ENCODE peak calls at places on chromosomes 4 and X, in four cellular contexts. L is A549, U is NB4, V is HFF-Myc. D is an unnamed sample.

GRCh38 chrX:47218920-47219815 is 687 bp downstream of the CDK16 start:
- DNase-seq in L (peak; percentile 29), U (peak; percentile 61), V (no peak), D (peak; percentile 60)

GRCh38 chr4:186820371-186820990 is 96.8 kb upstream of the FAT1 start:
- DNase-seq in L (no peak), U (no peak), V (no peak), D (peak; percentile 65)

GRCh38 chrX:1425381-1425780 is 27.3 kb downstream of the ASMTL start:
- DNase-seq in L (no peak), U (no peak), V (no peak), D (no peak)

GRCh38 chrX:115936008-115936407 is 234.5 kb upstream of the AGTR2 start:
- DNase-seq in L (no peak), U (no peak), V (no peak), D (no peak)

GRCh38 chrX:153397256-153397960 is 3.7 kb downstream of the PNMA6E start:
- DNase-seq in L (no peak), U (no peak), V (no peak), D (no peak)

GRCh38 chrX:55818673-55819375 is 101.3 kb downstream of the RRAGB start:
- DNase-seq in L (no peak), U (no peak), V (no peak), D (peak; percentile 6)

GRCh38 chr4:144090744-144091143 is 49.8 kb downstream of the GYPA start:
- DNase-seq in L (no peak), U (no peak), V (no peak), D (no peak)

GRCh38 chr4:72319596-72319995 is 249.4 kb downstream of the ADAMTS3 start:
- DNase-seq in L (no peak), U (no peak), V (no peak), D (no peak)

GRCh38 chrX:34778961-34779360 is 121.9 kb upstream of the TMEM47 start:
- DNase-seq in L (no peak), U (no peak), V (peak; percentile 10), D (no peak)

GRCh38 chr4:2083826-2084160 is 24.7 kb downstream of the NAT8L start:
- DNase-seq in L (no peak), U (no peak), V (no peak), D (no peak)

GRCh38 chr4:176444741-176445140 is 125.0 kb downstream of the SPCS3 start:
- DNase-seq in L (no peak), U (no peak), V (no peak), D (no peak)

GRCh38 chr4:79958511-79959264 is 114.3 kb downstream of the ANTXR2 start:
- DNase-seq in L (no peak), U (no peak), V (no peak), D (peak; percentile 5)

GRCh38 chrX:103733017-103733416 is 22.3 kb downstream of the TMEM31 start:
- DNase-seq in L (no peak), U (no peak), V (no peak), D (no peak)

GRCh38 chrX:144849141-144849540 is 398.2 kb upstream of the SPANXN1 start:
- DNase-seq in L (no peak), U (peak; percentile 12), V (no peak), D (no peak)

GRCh38 chr4:17065821-17066220 is 167.4 kb upstream of the LDB2 start:
- DNase-seq in L (no peak), U (no peak), V (no peak), D (no peak)

GRCh38 chr4:99816611-99817309 is at the start of gene DAPP1:
- DNase-seq in L (no peak), U (peak; percentile 85), V (no peak), D (peak; percentile 51)

D was measured in OCI-M1.